ENCODE peak calls at places on chromosomes 4 and X, in five cellular contexts. U is activated naive CD8-positive, alpha-beta T cell treated with anti-CD3 and anti-CD28 coated beads, Interleukin-2, amount 50 U/mL, for 24 hours; Y is posterior cingulate gyrus; Z is left ventricle myocardium inferior; C is kidney. E is an unnamed sample.

GRCh38 chr4:148273501-148273986 is 168.7 kb downstream of the NR3C2 start:
- DNase-seq in U (no peak), C (no peak), Z (peak; percentile 36), Y (no peak), E (peak; percentile 33)

GRCh38 chr4:29540439-29541102 is 1179.6 kb upstream of the PCDH7 start:
- DNase-seq in Z (no peak), C (no peak), U (no peak), Y (no peak), E (no peak)

GRCh38 chr4:20809796-20810195 is 109.5 kb downstream of the PACRGL start:
- DNase-seq in Z (no peak), U (no peak), Y (no peak), C (no peak), E (peak; percentile 29)

GRCh38 chr4:83490876-83491450 is 6.1 kb upstream of the ABRAXAS1 start:
- DNase-seq in Z (no peak), Y (no peak), C (no peak), U (no peak), E (no peak)

GRCh38 chrX:154918060-154918483 is 31.9 kb downstream of the F8A1 start:
- DNase-seq in U (peak; percentile 9), Z (peak; percentile 19), C (no peak), Y (no peak), E (peak; percentile 51)

GRCh38 chrX:101450951-101451350 is 34.3 kb upstream of the ARMCX4 start:
- DNase-seq in Y (no peak), Z (peak; percentile 41), C (peak; percentile 70), U (no peak), E (no peak)

GRCh38 chrX:136397001-136397400 is 90.7 kb upstream of the BRS3 start:
- DNase-seq in U (no peak), Y (no peak), Z (no peak), C (no peak), E (no peak)

GRCh38 chrX:72041901-72042859 is 89.5 kb downstream of the RTL5 start:
- DNase-seq in C (no peak), U (no peak), Y (no peak), Z (no peak), E (no peak)

GRCh38 chrX:11412715-11413623 is 119.8 kb downstream of the AMELX start:
- DNase-seq in C (no peak), Z (no peak), Y (no peak), U (no peak), E (no peak)

GRCh38 chr4:83029688-83030087 is 5.3 kb upstream of the COPS4 start:
- DNase-seq in C (no peak), Y (no peak), U (no peak), Z (no peak), E (no peak)

GRCh38 chr4:30402276-30402675 is 317.9 kb upstream of the PCDH7 start:
- DNase-seq in Y (no peak), C (no peak), Z (no peak), U (no peak), E (no peak)

GRCh38 chrX:132046533-132046932 is 23.4 kb downstream of the STK26 start:
- DNase-seq in C (no peak), Y (no peak), Z (no peak), U (no peak), E (no peak)

E was measured in breast epithelium.